ENCODE peak calls at places on chromosomes 16 and 17, in four cellular contexts. V is MM.1S, K is left ventricle myocardium inferior, X is AG04450. B is an unnamed sample.

GRCh38 chr16:15057755-15058417 is 2.0 kb upstream of the NTAN1 start:
- DNase-seq in X (no peak), K (no peak), V (no peak), B (no peak)

GRCh38 chr17:690346-690745 is 24.3 kb downstream of the VPS53 start:
- DNase-seq in X (no peak), V (no peak), K (no peak), B (no peak)

GRCh38 chr17:42531455-42532354 is 4.3 kb upstream of the NAGLU start:
- DNase-seq in K (peak; percentile 72), V (peak; percentile 68), X (no peak), B (no peak)

GRCh38 chr16:70662991-70663523 is 16.7 kb downstream of the IL34 start:
- DNase-seq in V (no peak), K (no peak), X (no peak), B (no peak)

GRCh38 chr17:38584350-38584925 is 21.3 kb downstream of the SRCIN1 start:
- DNase-seq in K (peak; percentile 56), X (no peak), V (peak; percentile 51), B (no peak)

GRCh38 chr17:18026408-18026776 is 12.6 kb downstream of the ATPAF2 start:
- DNase-seq in X (no peak), K (peak; percentile 56), V (no peak), B (peak; percentile 97)

GRCh38 chr16:79598341-79599181 is 2.0 kb downstream of the MAF start:
- DNase-seq in V (peak; percentile 28), K (peak; percentile 62), X (no peak), B (no peak)

GRCh38 chr16:12971216-12971615 is 69.8 kb downstream of the SHISA9 start:
- DNase-seq in K (no peak), X (no peak), V (no peak), B (peak; percentile 2)

GRCh38 chr16:28092721-28093382 is 29.3 kb upstream of the GSG1L start:
- DNase-seq in X (no peak), V (no peak), K (no peak), B (no peak)

GRCh38 chr16:5633845-5634440 is 536.3 kb upstream of the EEF2KMT start:
- DNase-seq in K (no peak), V (peak; percentile 47), X (no peak), B (no peak)

GRCh38 chr16:71542377-71542776 is 16.2 kb downstream of the CHST4 start:
- DNase-seq in K (peak; percentile 18), X (no peak), V (peak; percentile 25), B (no peak)

GRCh38 chr17:78343099-78343432 is 16.8 kb downstream of the SOCS3 start:
- DNase-seq in X (no peak), K (peak; percentile 80), V (no peak), B (no peak)

GRCh38 chr16:75264999-75265910 is 13.8 kb upstream of the BCAR1 start:
- DNase-seq in K (no peak), V (no peak), X (no peak), B (no peak)

GRCh38 chr17:3935140-3935542 is 18.9 kb upstream of the P2RX1 start:
- DNase-seq in V (no peak), K (peak; percentile 68), X (peak; percentile 37), B (no peak)

GRCh38 chr17:51029568-51030463 is 90.9 kb downstream of the SPAG9 start:
- DNase-seq in V (peak; percentile 69), X (no peak), K (no peak), B (no peak)

GRCh38 chr17:5237541-5238016 is 2.9 kb upstream of the SCIMP start:
- DNase-seq in V (peak; percentile 73), X (no peak), K (peak; percentile 26), B (no peak)

GRCh38 chr17:68389041-68389440 is 68.3 kb downstream of the WIPI1 start:
- DNase-seq in K (no peak), V (no peak), X (no peak), B (no peak)

GRCh38 chr17:48567646-48568354 is 10.3 kb downstream of the HOXB4 start:
- DNase-seq in K (no peak), V (no peak), X (no peak), B (no peak)
- H3K4me3 ChIP-seq in K (peak overlapping the region; percentile 46), V (no peak overlapping the region), X (peak overlapping the region; percentile 90), B (no peak overlapping the region)

DNA sequence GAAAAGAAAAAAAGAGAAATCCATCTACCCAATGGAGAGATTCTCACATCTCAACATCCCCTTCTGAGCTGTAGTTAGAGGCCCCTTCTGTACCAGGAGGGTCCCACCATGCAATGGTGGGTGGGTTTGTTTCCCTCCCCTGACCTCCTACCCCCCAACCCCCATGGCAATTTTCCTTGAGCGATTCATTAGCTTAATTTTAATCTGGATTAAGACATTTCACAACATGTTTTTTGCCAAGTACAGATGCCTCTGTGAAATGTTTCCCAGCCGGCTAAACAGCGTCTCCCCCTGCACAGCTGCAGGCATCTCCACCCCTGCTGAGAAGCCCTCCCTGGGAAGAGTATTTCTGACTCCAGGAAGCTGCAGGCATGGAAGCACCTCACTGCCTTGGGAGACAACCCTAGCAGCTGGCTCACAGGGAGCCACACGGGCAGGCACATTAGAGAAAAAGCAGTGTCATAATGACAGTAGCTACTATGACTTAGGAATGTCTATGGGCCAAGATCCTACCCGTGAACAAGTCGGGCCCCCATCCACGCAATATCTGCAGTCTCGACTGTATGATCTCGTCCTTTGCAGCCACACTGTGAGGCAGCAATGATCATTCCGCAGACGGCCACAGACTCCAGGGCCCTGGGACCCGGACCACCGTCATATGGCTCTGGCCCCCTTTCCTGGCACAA is 117.3 kb downstream of the ADCY9 start:
- DNase-seq in K (no peak), V (no peak), X (no peak), B (no peak)
- TF ChIP-seq CTCF in K (no peak), V (no peak), X (no peak), B (no peak)

GRCh38 chr16:86665929-86666328 is 87.6 kb downstream of the FOXL1 start:
- DNase-seq in X (no peak), K (no peak), V (no peak), B (no peak)
- H3K4me3 ChIP-seq in X (no peak overlapping the region), K (no peak overlapping the region), V (no peak overlapping the region), B (no peak overlapping the region)

GRCh38 chr16:87194172-87194571 is 123.0 kb downstream of the C16orf95 start:
- DNase-seq in V (no peak), K (no peak), X (no peak), B (no peak)
- TF ChIP-seq CTCF in V (no peak), K (no peak), X (no peak), B (no peak)

B was measured in retinal pigment epithelial cell.